ENCODE peak calls at places on chromosomes 5 and 9, in four cellular contexts. K is PC-9, G is WTC11, Z is NCI-H1105. A is an unnamed sample.
A peak's percentile ranks its signal among the peaks of the same experiment; 100 is the strongest.

GRCh38 chr5:141875795-141876627 is 2.2 kb downstream of the PCDH1 start:
- DNase-seq in K (peak; percentile 60), G (peak; percentile 65), Z (no peak), A (no peak)

GRCh38 chr9:98899399-98900056 is 44.2 kb upstream of the COL15A1 start:
- DNase-seq in K (no peak), G (no peak), Z (no peak), A (no peak)

GRCh38 chr9:72648811-72649414 is 127.5 kb downstream of the TMC1 start:
- DNase-seq in K (no peak), G (no peak), Z (no peak), A (peak; percentile 83)

GRCh38 chr5:89255845-89256463 is 373.0 kb upstream of the MEF2C start:
- DNase-seq in K (no peak), G (no peak), Z (no peak), A (peak; percentile 48)

GRCh38 chr9:132078369-132079356 is 1.0 kb downstream of the MED27 start:
- DNase-seq in K (no peak), G (no peak), Z (peak; percentile 75), A (no peak)

GRCh38 chr5:96743065-96743768 is 64.5 kb downstream of the ERAP1 start:
- DNase-seq in K (no peak), G (no peak), Z (no peak), A (no peak)

GRCh38 chr5:27475063-27475462 is 436.7 kb upstream of the CDH9 start:
- DNase-seq in K (no peak), G (no peak), Z (no peak), A (no peak)

GRCh38 chr5:35067985-35068384 is 20.2 kb upstream of the AGXT2 start:
- DNase-seq in K (no peak), G (no peak), Z (no peak), A (no peak)

GRCh38 chr9:130050472-130050871 is 3.2 kb upstream of the GPR107 start:
- DNase-seq in K (no peak), G (no peak), Z (no peak), A (no peak)

GRCh38 chr5:114305402-114306207 is 56.3 kb upstream of the KCNN2 start:
- DNase-seq in K (no peak), G (no peak), Z (no peak), A (no peak)

GRCh38 chr9:137606005-137606601 is 617 bp downstream of the ARRDC1 start:
- DNase-seq in K (peak; percentile 42), G (peak; percentile 43), Z (peak; percentile 22), A (no peak)

GRCh38 chr9:95807326-95807947 is 68.1 kb upstream of the ERCC6L2 start:
- DNase-seq in K (no peak), G (no peak), Z (no peak), A (no peak)

GRCh38 chr9:4857163-4857562 is 64.4 kb downstream of the RCL1 start:
- DNase-seq in K (no peak), G (no peak), Z (no peak), A (no peak)

GRCh38 chr9:69970001-69970531 is 73.6 kb upstream of the MAMDC2 start:
- DNase-seq in K (no peak), G (no peak), Z (no peak), A (no peak)

GRCh38 chr5:180668835-180669596 is 19.6 kb upstream of the FLT4 start:
- DNase-seq in K (no peak), G (no peak), Z (no peak), A (no peak)

GRCh38 chr9:119934497-119934896 is 565.3 kb upstream of the BRINP1 start:
- DNase-seq in K (no peak), G (no peak), Z (no peak), A (no peak)

GRCh38 chr9:129174724-129175514 is 3.1 kb downstream of the IER5L start:
- DNase-seq in K (peak; percentile 67), G (peak; percentile 48), Z (peak; percentile 24), A (peak; percentile 49)

GRCh38 chr5:6875376-6875775 is 162.1 kb downstream of the TENT4A start:
- DNase-seq in K (peak; percentile 85), G (no peak), Z (no peak), A (no peak)

GRCh38 chr5:176415240-176416122 is 858 bp downstream of the CLTB start:
- DNase-seq in K (peak; percentile 85), G (peak; percentile 35), Z (no peak), A (no peak)

GRCh38 chr9:87085073-87085472 is 137.8 kb upstream of the GAS1 start:
- DNase-seq in K (no peak), G (no peak), Z (no peak), A (no peak)

GRCh38 chr5:35788724-35789123 is 68.0 kb upstream of the IL7R start:
- DNase-seq in K (no peak), G (no peak), Z (no peak), A (no peak)